ENCODE peak calls at places on chromosomes 6 and 20, in five cellular contexts. One of them, this sample, is unnamed.

GRCh38 chr6:137652961-137653697 is 158.9 kb upstream of the OLIG3 start:
- DNase-seq in stimulated activated CD8-positive, alpha-beta memory T cell treated with anti-CD3 and anti-CD28 coated beads, Interleukin-15, amount 100 ng/mL, for 24 hours: no peak
- DNase-seq in H1: no peak
- DNase-seq in colonic mucosa: no peak
- DNase-seq in activated CD4-positive, alpha-beta T cell treated with anti-CD3 and anti-CD28 coated beads for 1 hour: no peak
- DNase-seq in this sample: no peak

GRCh38 chr6:1044040-1044836 is 267.7 kb upstream of the FOXQ1 start:
- DNase-seq in stimulated activated CD8-positive, alpha-beta memory T cell treated with anti-CD3 and anti-CD28 coated beads, Interleukin-15, amount 100 ng/mL, for 24 hours: no peak
- DNase-seq in H1: no peak
- DNase-seq in colonic mucosa: peak
- DNase-seq in activated CD4-positive, alpha-beta T cell treated with anti-CD3 and anti-CD28 coated beads for 1 hour: no peak
- DNase-seq in this sample: no peak

GRCh38 chr20:2624190-2624589 is 28.2 kb upstream of the NOP56 start:
- DNase-seq in stimulated activated CD8-positive, alpha-beta memory T cell treated with anti-CD3 and anti-CD28 coated beads, Interleukin-15, amount 100 ng/mL, for 24 hours: no peak
- DNase-seq in H1: no peak
- DNase-seq in colonic mucosa: no peak
- DNase-seq in activated CD4-positive, alpha-beta T cell treated with anti-CD3 and anti-CD28 coated beads for 1 hour: no peak
- DNase-seq in this sample: no peak

GRCh38 chr20:11047559-11047958 is 373.8 kb upstream of the JAG1 start:
- DNase-seq in stimulated activated CD8-positive, alpha-beta memory T cell treated with anti-CD3 and anti-CD28 coated beads, Interleukin-15, amount 100 ng/mL, for 24 hours: no peak
- DNase-seq in H1: no peak
- DNase-seq in colonic mucosa: no peak
- DNase-seq in activated CD4-positive, alpha-beta T cell treated with anti-CD3 and anti-CD28 coated beads for 1 hour: no peak
- DNase-seq in this sample: no peak

GRCh38 chr6:1554881-1555569 is 54.7 kb upstream of the FOXC1 start:
- DNase-seq in stimulated activated CD8-positive, alpha-beta memory T cell treated with anti-CD3 and anti-CD28 coated beads, Interleukin-15, amount 100 ng/mL, for 24 hours: peak
- DNase-seq in H1: no peak
- DNase-seq in colonic mucosa: peak
- DNase-seq in activated CD4-positive, alpha-beta T cell treated with anti-CD3 and anti-CD28 coated beads for 1 hour: peak
- DNase-seq in this sample: no peak

GRCh38 chr20:18913701-18914100 is 100.1 kb downstream of the SCP2D1 start:
- DNase-seq in stimulated activated CD8-positive, alpha-beta memory T cell treated with anti-CD3 and anti-CD28 coated beads, Interleukin-15, amount 100 ng/mL, for 24 hours: no peak
- DNase-seq in H1: no peak
- DNase-seq in colonic mucosa: no peak
- DNase-seq in activated CD4-positive, alpha-beta T cell treated with anti-CD3 and anti-CD28 coated beads for 1 hour: no peak
- DNase-seq in this sample: no peak

GRCh38 chr20:13009682-13010406 is 1.1 kb downstream of the SPTLC3 start:
- DNase-seq in stimulated activated CD8-positive, alpha-beta memory T cell treated with anti-CD3 and anti-CD28 coated beads, Interleukin-15, amount 100 ng/mL, for 24 hours: no peak
- DNase-seq in H1: no peak
- DNase-seq in colonic mucosa: peak
- DNase-seq in activated CD4-positive, alpha-beta T cell treated with anti-CD3 and anti-CD28 coated beads for 1 hour: no peak
- DNase-seq in this sample: no peak

GRCh38 chr20:48823960-48824497 is 3.8 kb downstream of the PREX1 start:
- DNase-seq in stimulated activated CD8-positive, alpha-beta memory T cell treated with anti-CD3 and anti-CD28 coated beads, Interleukin-15, amount 100 ng/mL, for 24 hours: no peak
- DNase-seq in H1: no peak
- DNase-seq in colonic mucosa: no peak
- DNase-seq in activated CD4-positive, alpha-beta T cell treated with anti-CD3 and anti-CD28 coated beads for 1 hour: peak
- DNase-seq in this sample: no peak

GRCh38 chr6:36130672-36131516 is 581 bp downstream of the MAPK13 start:
- DNase-seq in stimulated activated CD8-positive, alpha-beta memory T cell treated with anti-CD3 and anti-CD28 coated beads, Interleukin-15, amount 100 ng/mL, for 24 hours: no peak
- DNase-seq in H1: no peak
- DNase-seq in colonic mucosa: peak
- DNase-seq in activated CD4-positive, alpha-beta T cell treated with anti-CD3 and anti-CD28 coated beads for 1 hour: peak
- DNase-seq in this sample: no peak

GRCh38 chr6:101666256-101666655 is 272.7 kb downstream of the GRIK2 start:
- DNase-seq in stimulated activated CD8-positive, alpha-beta memory T cell treated with anti-CD3 and anti-CD28 coated beads, Interleukin-15, amount 100 ng/mL, for 24 hours: no peak
- DNase-seq in H1: no peak
- DNase-seq in colonic mucosa: no peak
- DNase-seq in activated CD4-positive, alpha-beta T cell treated with anti-CD3 and anti-CD28 coated beads for 1 hour: no peak
- DNase-seq in this sample: no peak

GRCh38 chr6:11854418-11855165 is 76.0 kb upstream of the ADTRP start:
- DNase-seq in stimulated activated CD8-positive, alpha-beta memory T cell treated with anti-CD3 and anti-CD28 coated beads, Interleukin-15, amount 100 ng/mL, for 24 hours: no peak
- DNase-seq in H1: no peak
- DNase-seq in colonic mucosa: no peak
- DNase-seq in activated CD4-positive, alpha-beta T cell treated with anti-CD3 and anti-CD28 coated beads for 1 hour: no peak
- DNase-seq in this sample: no peak

GRCh38 chr6:107419747-107420146 is 39.6 kb downstream of the PDSS2 start:
- DNase-seq in stimulated activated CD8-positive, alpha-beta memory T cell treated with anti-CD3 and anti-CD28 coated beads, Interleukin-15, amount 100 ng/mL, for 24 hours: no peak
- DNase-seq in H1: no peak
- DNase-seq in colonic mucosa: no peak
- DNase-seq in activated CD4-positive, alpha-beta T cell treated with anti-CD3 and anti-CD28 coated beads for 1 hour: no peak
- DNase-seq in this sample: no peak

GRCh38 chr6:87706187-87706966 is 4.3 kb upstream of the AKIRIN2 start:
- DNase-seq in stimulated activated CD8-positive, alpha-beta memory T cell treated with anti-CD3 and anti-CD28 coated beads, Interleukin-15, amount 100 ng/mL, for 24 hours: no peak
- DNase-seq in H1: no peak
- DNase-seq in colonic mucosa: no peak
- DNase-seq in activated CD4-positive, alpha-beta T cell treated with anti-CD3 and anti-CD28 coated beads for 1 hour: no peak
- DNase-seq in this sample: no peak

GRCh38 chr6:71349395-71349794 is 60.8 kb downstream of the OGFRL1 start:
- DNase-seq in stimulated activated CD8-positive, alpha-beta memory T cell treated with anti-CD3 and anti-CD28 coated beads, Interleukin-15, amount 100 ng/mL, for 24 hours: no peak
- DNase-seq in H1: no peak
- DNase-seq in colonic mucosa: no peak
- DNase-seq in activated CD4-positive, alpha-beta T cell treated with anti-CD3 and anti-CD28 coated beads for 1 hour: no peak
- DNase-seq in this sample: no peak

GRCh38 chr20:20612251-20612650 is 100.2 kb downstream of the RALGAPA2 start:
- DNase-seq in stimulated activated CD8-positive, alpha-beta memory T cell treated with anti-CD3 and anti-CD28 coated beads, Interleukin-15, amount 100 ng/mL, for 24 hours: no peak
- DNase-seq in H1: no peak
- DNase-seq in colonic mucosa: no peak
- DNase-seq in activated CD4-positive, alpha-beta T cell treated with anti-CD3 and anti-CD28 coated beads for 1 hour: no peak
- DNase-seq in this sample: no peak

GRCh38 chr6:134175532-134176282 is 123.3 kb upstream of the SLC2A12 start:
- DNase-seq in stimulated activated CD8-positive, alpha-beta memory T cell treated with anti-CD3 and anti-CD28 coated beads, Interleukin-15, amount 100 ng/mL, for 24 hours: peak
- DNase-seq in H1: no peak
- DNase-seq in colonic mucosa: peak
- DNase-seq in activated CD4-positive, alpha-beta T cell treated with anti-CD3 and anti-CD28 coated beads for 1 hour: no peak
- DNase-seq in this sample: no peak

GRCh38 chr6:125294036-125294435 is 7.7 kb downstream of the HDDC2 start:
- DNase-seq in stimulated activated CD8-positive, alpha-beta memory T cell treated with anti-CD3 and anti-CD28 coated beads, Interleukin-15, amount 100 ng/mL, for 24 hours: no peak
- DNase-seq in H1: no peak
- DNase-seq in colonic mucosa: no peak
- DNase-seq in activated CD4-positive, alpha-beta T cell treated with anti-CD3 and anti-CD28 coated beads for 1 hour: no peak
- DNase-seq in this sample: no peak

GRCh38 chr20:21719592-21720214 is 14.2 kb downstream of the PAX1 start:
- DNase-seq in stimulated activated CD8-positive, alpha-beta memory T cell treated with anti-CD3 and anti-CD28 coated beads, Interleukin-15, amount 100 ng/mL, for 24 hours: no peak
- DNase-seq in H1: no peak
- DNase-seq in colonic mucosa: peak
- DNase-seq in activated CD4-positive, alpha-beta T cell treated with anti-CD3 and anti-CD28 coated beads for 1 hour: no peak
- DNase-seq in this sample: peak